ENCODE peak calls at places on chromosomes 1 and 21, in seven cellular contexts. W is mucosa of gallbladder, N is neural progenitor cell, M is AG09309, Q is psoas muscle, R is heart left ventricle, U is HTR-8/SVneo. P is an unnamed sample.

GRCh38 chr21:33212159-33212851 is 17.4 kb upstream of the IFNAR2 start:
- DNase-seq in Q (no peak), M (no peak), N (no peak), R (no peak), U (no peak), W (peak), P (no peak)

GRCh38 chr21:46181953-46182547 is 2.2 kb downstream of the SPATC1L start:
- DNase-seq in U (no peak), Q (no peak), N (no peak), R (no peak), W (no peak), M (no peak), P (no peak)

GRCh38 chr1:54299037-54299436 is 99.1 kb downstream of the MRPL37 start:
- DNase-seq in Q (no peak), N (peak), W (peak), M (no peak), R (peak), U (no peak), P (no peak)

GRCh38 chr1:20787775-20788488 is 825 bp upstream of the HP1BP3 start:
- DNase-seq in Q (no peak), U (peak), W (no peak), R (no peak), M (peak), N (peak), P (no peak)

GRCh38 chr1:208065862-208066261 is 154.9 kb upstream of the CD34 start:
- DNase-seq in W (peak), Q (no peak), M (no peak), U (no peak), R (no peak), N (no peak), P (no peak)

GRCh38 chr1:73943270-73943669 is 254.7 kb downstream of the LRRIQ3 start:
- DNase-seq in N (peak), W (no peak), M (no peak), R (no peak), Q (no peak), U (no peak), P (no peak)

GRCh38 chr1:21552715-21553114 is 43.5 kb downstream of the ALPL start:
- DNase-seq in U (peak), Q (no peak), M (peak), N (no peak), W (no peak), R (no peak), P (no peak)

GRCh38 chr1:22508991-22509390 is 54.3 kb upstream of the EPHA8 start:
- DNase-seq in N (no peak), U (no peak), W (no peak), M (no peak), R (no peak), Q (no peak), P (no peak)

GRCh38 chr21:34813266-34813886 is 144.6 kb downstream of the CLIC6 start:
- DNase-seq in W (no peak), M (peak), R (no peak), N (no peak), U (peak), Q (no peak), P (no peak)